ENCODE peak calls at places on chromosomes 4 and X, in ten cellular contexts. B, G, Y, M, T, X, O, W, J and C are unnamed samples.

GRCh38 chrX:130055103-130055502 is 55.2 kb downstream of the ELF4 start:
- DNase-seq in B (no peak), G (no peak), Y (no peak), M (no peak), T (no peak), X (no peak), O (no peak), W (no peak), J (no peak), C (no peak)

GRCh38 chrX:26670521-26670920 is 454.6 kb downstream of the MAGEB5 start:
- DNase-seq in B (no peak), G (no peak), Y (no peak), M (no peak), T (no peak), X (no peak), O (no peak), W (no peak), J (no peak), C (no peak)

GRCh38 chr4:39626261-39626660 is 12.4 kb downstream of the SMIM14 start:
- DNase-seq in B (no peak), G (no peak), Y (no peak), M (no peak), T (no peak), X (no peak), O (no peak), W (no peak), J (no peak), C (no peak)

GRCh38 chr4:53682196-53682595 is 90.9 kb upstream of the LNX1 start:
- DNase-seq in B (no peak), G (no peak), Y (no peak), M (no peak), T (no peak), X (no peak), O (no peak), W (no peak), J (no peak), C (no peak)

GRCh38 chr4:48079972-48080391 is 54.1 kb downstream of the TXK start:
- DNase-seq in B (no peak), G (no peak), Y (no peak), M (no peak), T (no peak), X (no peak), O (no peak), W (no peak), J (no peak), C (no peak)

GRCh38 chr4:4948370-4948769 is 70.9 kb downstream of the CYTL1 start:
- DNase-seq in B (no peak), G (no peak), Y (no peak), M (no peak), T (no peak), X (no peak), O (no peak), W (no peak), J (no peak), C (peak; percentile 29)

GRCh38 chrX:105648732-105649131 is 173.6 kb upstream of the NRK start:
- DNase-seq in B (no peak), G (no peak), Y (no peak), M (no peak), T (no peak), X (no peak), O (no peak), W (no peak), J (no peak), C (no peak)

GRCh38 chr4:158858410-158859189 is 89.8 kb downstream of the FNIP2 start:
- DNase-seq in B (no peak), G (no peak), Y (no peak), M (no peak), T (no peak), X (no peak), O (no peak), W (peak; percentile 16), J (no peak), C (no peak)

GRCh38 chr4:8092282-8092681 is 66.3 kb downstream of the ABLIM2 start:
- DNase-seq in B (no peak), G (no peak), Y (no peak), M (no peak), T (no peak), X (no peak), O (no peak), W (no peak), J (no peak), C (no peak)

GRCh38 chr4:8088966-8089491 is 69.6 kb downstream of the ABLIM2 start:
- DNase-seq in B (no peak), G (no peak), Y (no peak), M (no peak), T (no peak), X (no peak), O (no peak), W (no peak), J (no peak), C (no peak)

GRCh38 chr4:8087921-8088495 is 70.6 kb downstream of the ABLIM2 start:
- DNase-seq in B (no peak), G (no peak), Y (no peak), M (no peak), T (no peak), X (no peak), O (no peak), W (no peak), J (no peak), C (no peak)

GRCh38 chr4:8089862-8090261 is 68.8 kb downstream of the ABLIM2 start:
- DNase-seq in B (no peak), G (no peak), Y (no peak), M (no peak), T (no peak), X (no peak), O (no peak), W (no peak), J (no peak), C (no peak)

GRCh38 chr4:8090312-8090711 is 68.3 kb downstream of the ABLIM2 start:
- DNase-seq in B (no peak), G (no peak), Y (peak; percentile 85), M (no peak), T (no peak), X (no peak), O (no peak), W (no peak), J (no peak), C (no peak)
- TF ChIP-seq EP300 in B (no peak), G (no peak), Y (peak; percentile 89), M (no peak), T (no peak), X (no peak), O (no peak), W (no peak), J (no peak), C (no peak)

DNA sequence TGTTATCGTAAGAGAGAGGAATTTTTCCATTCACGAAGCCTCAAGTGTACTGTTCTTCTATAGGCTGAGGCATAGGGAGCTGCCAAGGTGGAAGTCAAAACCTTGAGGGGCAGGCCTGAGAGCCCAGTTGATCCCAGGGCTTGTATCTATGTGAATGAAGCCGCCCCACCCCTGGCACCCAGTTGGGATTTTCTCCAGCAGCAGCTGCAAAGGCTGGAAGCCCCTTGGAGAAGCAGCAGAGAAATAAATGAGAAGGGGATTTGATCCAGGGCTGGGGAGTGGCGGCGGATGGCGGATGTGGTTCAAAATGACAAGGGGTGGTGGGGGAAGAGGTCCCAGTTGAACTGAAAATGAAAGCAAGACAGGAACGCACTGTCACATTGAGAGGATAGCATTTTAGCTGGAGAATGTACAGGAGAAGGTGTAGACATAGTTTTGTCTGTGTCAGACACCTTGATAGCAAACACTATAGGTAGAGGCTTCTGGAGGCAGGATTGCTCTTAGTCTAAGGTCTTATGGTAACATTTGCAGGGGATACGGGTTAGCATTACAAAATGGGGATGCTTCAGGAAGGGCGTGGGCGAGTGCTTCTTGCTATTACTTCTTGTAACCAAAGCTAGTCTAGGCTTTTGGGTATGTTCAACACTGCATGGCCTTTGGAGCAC is 32.6 kb downstream of the DOCK11 start:
- DNase-seq in B (no peak), G (no peak), Y (peak; percentile 21), M (no peak), T (no peak), X (no peak), O (no peak), W (no peak), J (no peak), C (no peak)
- H3K4me3 ChIP-seq in B (no peak overlapping the region), G (no peak overlapping the region), Y (no peak overlapping the region), M (no peak overlapping the region), T (no peak overlapping the region), X (no peak overlapping the region), O (no peak overlapping the region), W (no peak overlapping the region), J (no peak overlapping the region), C (no peak overlapping the region)

GRCh38 chr4:8439914-8440490 is 521 bp downstream of the ACOX3 start:
- DNase-seq in B (no peak), G (no peak), Y (peak; percentile 26), M (no peak), T (no peak), X (no peak), O (no peak), W (peak; percentile 41), J (no peak), C (no peak)
- H3K4me1 ChIP-seq in B (peaks cover 17% of the 10 kb centered on the region), G (peaks cover 21% of the 10 kb centered on the region), Y (peaks cover 47% of the 10 kb centered on the region), M (peaks cover 75% of the 10 kb centered on the region), T (peaks cover 78% of the 10 kb centered on the region), X (peaks cover 16% of the 10 kb centered on the region), O (peaks cover 22% of the 10 kb centered on the region), W (peaks cover 34% of the 10 kb centered on the region), J (peaks cover 82% of the 10 kb centered on the region), C (peaks cover 81% of the 10 kb centered on the region)

DNA sequence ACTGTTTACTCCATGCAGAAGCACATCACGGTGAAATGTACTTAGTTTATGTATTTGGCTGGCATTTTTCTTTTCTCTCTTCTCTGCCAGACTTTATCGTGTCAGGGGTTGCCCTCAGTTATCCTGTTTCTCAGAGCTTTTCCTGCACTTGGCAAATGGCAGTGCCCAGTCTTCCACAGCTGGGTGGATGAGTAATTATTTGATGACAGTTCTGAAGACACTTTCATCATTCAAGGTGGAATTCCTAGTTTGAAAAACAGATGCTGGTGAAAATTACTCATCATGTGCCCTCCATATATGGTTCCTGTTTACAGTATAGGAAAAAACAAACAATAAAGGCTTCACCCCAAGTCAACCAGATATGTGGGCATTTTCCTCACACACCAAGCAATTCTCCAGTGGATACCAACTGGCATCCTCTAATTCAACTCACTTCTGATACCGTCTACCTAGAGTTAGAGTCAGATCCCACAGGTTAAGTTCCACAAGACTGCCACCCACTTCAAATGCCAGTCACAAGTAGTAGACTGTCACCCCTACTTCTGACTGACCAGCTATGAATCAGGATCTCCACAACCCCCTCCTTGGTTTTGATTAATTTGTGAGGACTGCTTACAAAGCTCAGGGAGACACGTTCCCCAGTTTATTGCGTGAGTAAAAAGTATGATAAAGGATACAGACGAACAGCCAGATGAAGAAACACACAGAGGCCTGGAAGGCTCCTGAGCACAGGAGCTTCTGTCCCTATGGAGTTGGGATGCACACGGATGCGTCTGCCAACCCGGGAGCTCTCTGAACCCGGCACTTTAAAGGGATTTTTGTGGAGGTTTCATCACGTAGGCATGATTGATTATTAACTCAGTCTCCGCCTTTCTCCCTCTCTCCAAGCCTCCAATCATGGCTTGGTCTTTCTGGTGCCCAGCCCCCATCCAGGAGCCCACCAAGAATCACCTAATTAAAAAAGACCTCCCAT is 72.9 kb downstream of the CLDN34 start:
- DNase-seq in B (no peak), G (no peak), Y (no peak), M (no peak), T (no peak), X (no peak), O (no peak), W (peak; percentile 41), J (no peak), C (no peak)
- TF ChIP-seq EP300 in B (no peak), G (peak; percentile 37), Y (no peak), M (no peak), T (no peak), X (no peak), O (no peak), W (no peak), J (no peak), C (no peak)

GRCh38 chrX:79559290-79559689 is 192.2 kb upstream of the ITM2A start:
- DNase-seq in B (no peak), G (no peak), Y (no peak), M (no peak), T (no peak), X (no peak), O (no peak), W (no peak), J (no peak), C (no peak)
- H3K4me3 ChIP-seq in B (no peak overlapping the region), G (no peak overlapping the region), Y (no peak overlapping the region), M (no peak overlapping the region), T (no peak overlapping the region), X (no peak overlapping the region), O (no peak overlapping the region), W (no peak overlapping the region), J (no peak overlapping the region), C (no peak overlapping the region)